ENCODE peak calls at places on chromosomes 6 and 20, in eight cellular contexts. R is OCI-LY7, P is heart left ventricle, U is testis, A is endodermal cell, Z is right lobe of liver, C is psoas muscle, G is HCT116. F is an unnamed sample.

GRCh38 chr6:137277971-137278602 is 58.9 kb upstream of the IFNGR1 start:
- DNase-seq in C (no peak), R (no peak), Z (no peak), U (no peak), A (peak; percentile 88), P (no peak), G (peak; percentile 32), F (no peak)

GRCh38 chr20:2230671-2231488 is 64.9 kb upstream of the TGM3 start:
- DNase-seq in C (no peak), R (no peak), G (no peak), Z (no peak), U (no peak), A (no peak), P (no peak), F (no peak)

GRCh38 chr6:47714802-47715201 is 16.4 kb downstream of the ADGRF4 start:
- DNase-seq in G (no peak), U (no peak), P (no peak), R (no peak), A (no peak), Z (no peak), C (no peak), F (no peak)

GRCh38 chr6:8193541-8193940 is 91.2 kb upstream of the EEF1E1 start:
- DNase-seq in A (no peak), C (no peak), U (no peak), R (no peak), P (no peak), Z (no peak), G (no peak), F (no peak)

GRCh38 chr20:17619351-17620093 is 49.6 kb downstream of the DSTN start:
- DNase-seq in U (no peak), G (no peak), R (no peak), Z (peak; percentile 38), A (peak; percentile 41), P (peak; percentile 17), C (peak; percentile 47), F (no peak)

GRCh38 chr6:17525637-17526036 is 74.5 kb upstream of the FAM8A1 start:
- DNase-seq in G (no peak), P (no peak), A (peak; percentile 12), Z (no peak), R (no peak), C (no peak), U (no peak), F (no peak)

GRCh38 chr6:142333431-142333830 is 31.6 kb downstream of the ADGRG6 start:
- DNase-seq in U (no peak), C (no peak), Z (no peak), G (no peak), P (no peak), A (no peak), R (no peak), F (no peak)

GRCh38 chr6:170097505-170098427 is 193.1 kb downstream of the DLL1 start:
- DNase-seq in G (no peak), P (peak; percentile 12), A (peak; percentile 19), Z (peak; percentile 27), U (peak; percentile 6), R (no peak), C (peak; percentile 35), F (peak; percentile 59)

GRCh38 chr6:31763617-31763940 is 1.1 kb downstream of the SAPCD1 start:
- DNase-seq in U (no peak), A (peak; percentile 86), C (no peak), R (no peak), G (no peak), P (no peak), Z (no peak), F (no peak)

GRCh38 chr6:73800997-73801396 is 105.0 kb downstream of the CD109 start:
- DNase-seq in Z (no peak), A (no peak), R (no peak), P (no peak), G (no peak), U (peak; percentile 69), C (no peak), F (no peak)

GRCh38 chr6:41519305-41519747 is 26.9 kb upstream of the FOXP4 start:
- DNase-seq in C (no peak), P (no peak), R (no peak), A (no peak), G (no peak), Z (no peak), U (no peak), F (no peak)

GRCh38 chr6:99736302-99736701 is 129.7 kb downstream of the PRDM13 start:
- DNase-seq in C (no peak), R (peak; percentile 11), U (no peak), P (no peak), G (peak; percentile 10), Z (no peak), A (no peak), F (no peak)

GRCh38 chr6:53398541-53399344 is 50.0 kb upstream of the ELOVL5 start:
- DNase-seq in A (no peak), C (no peak), P (no peak), G (no peak), Z (no peak), R (no peak), U (no peak), F (no peak)

GRCh38 chr6:35448191-35448590 is 3.9 kb upstream of the FANCE start:
- DNase-seq in G (no peak), P (no peak), U (no peak), A (no peak), C (no peak), Z (no peak), R (no peak), F (no peak)

GRCh38 chr6:165308926-165309731 is at the start of gene C6orf118:
- DNase-seq in P (peak; percentile 63), Z (no peak), G (no peak), R (no peak), U (peak; percentile 69), A (peak; percentile 94), C (peak; percentile 58), F (peak; percentile 84)

GRCh38 chr20:9927224-9927623 is 88.3 kb upstream of the PAK5 start:
- DNase-seq in R (no peak), P (no peak), U (no peak), C (no peak), A (no peak), G (no peak), Z (no peak), F (no peak)

GRCh38 chr20:61926796-61927192 is 138.9 kb downstream of the TAF4 start:
- DNase-seq in G (no peak), Z (no peak), A (no peak), P (no peak), C (peak; percentile 7), U (no peak), R (no peak), F (peak; percentile 58)

GRCh38 chr6:72724545-72724944 is 102.7 kb downstream of the KCNQ5 start:
- DNase-seq in A (no peak), G (no peak), Z (no peak), U (no peak), R (peak; percentile 34), P (no peak), C (no peak), F (no peak)

GRCh38 chr6:17167327-17167979 is 65.6 kb downstream of the STMND1 start:
- DNase-seq in U (peak; percentile 48), A (peak; percentile 93), P (peak; percentile 54), C (peak; percentile 63), R (no peak), G (peak; percentile 84), Z (peak; percentile 53), F (no peak)

GRCh38 chr6:25006565-25007001 is 70.8 kb upstream of the RIPOR2 start:
- DNase-seq in R (peak; percentile 62), A (no peak), Z (peak; percentile 66), P (no peak), G (peak; percentile 7), U (no peak), C (peak; percentile 68), F (no peak)

GRCh38 chr6:146526192-146526591 is 17.4 kb upstream of the RAB32 start:
- DNase-seq in A (no peak), G (no peak), C (no peak), P (no peak), Z (no peak), R (no peak), U (no peak), F (no peak)
- TF ChIP-seq CTCF in A (peak; percentile 26), G (no peak), C (no peak), P (peak; percentile 38), Z (no peak), R (peak; percentile 19), U (no peak), F (peak; percentile 71)

GRCh38 chr6:117396228-117396627 is 29.5 kb downstream of the ROS1 start:
- DNase-seq in R (no peak), G (no peak), Z (no peak), U (no peak), A (no peak), P (no peak), C (no peak), F (no peak)

GRCh38 chr6:117399126-117399525 is 26.6 kb downstream of the ROS1 start:
- DNase-seq in U (no peak), R (no peak), G (no peak), A (no peak), C (no peak), Z (no peak), P (no peak), F (no peak)

GRCh38 chr6:117397536-117398227 is 28.1 kb downstream of the ROS1 start:
- DNase-seq in R (no peak), A (no peak), G (no peak), P (no peak), U (no peak), C (no peak), Z (no peak), F (no peak)

GRCh38 chr6:117401799-117402198 is 23.9 kb downstream of the ROS1 start:
- DNase-seq in Z (no peak), P (no peak), G (no peak), C (no peak), U (no peak), A (no peak), R (no peak), F (no peak)

GRCh38 chr6:117399924-117400323 is 25.8 kb downstream of the ROS1 start:
- DNase-seq in Z (no peak), C (no peak), R (no peak), P (no peak), A (no peak), U (no peak), G (no peak), F (no peak)
- TF ChIP-seq CTCF in Z (peak; percentile 17), C (no peak), R (peak; percentile 25), P (no peak), A (peak; percentile 66), U (no peak), G (peak; percentile 38), F (peak; percentile 76)

DNA sequence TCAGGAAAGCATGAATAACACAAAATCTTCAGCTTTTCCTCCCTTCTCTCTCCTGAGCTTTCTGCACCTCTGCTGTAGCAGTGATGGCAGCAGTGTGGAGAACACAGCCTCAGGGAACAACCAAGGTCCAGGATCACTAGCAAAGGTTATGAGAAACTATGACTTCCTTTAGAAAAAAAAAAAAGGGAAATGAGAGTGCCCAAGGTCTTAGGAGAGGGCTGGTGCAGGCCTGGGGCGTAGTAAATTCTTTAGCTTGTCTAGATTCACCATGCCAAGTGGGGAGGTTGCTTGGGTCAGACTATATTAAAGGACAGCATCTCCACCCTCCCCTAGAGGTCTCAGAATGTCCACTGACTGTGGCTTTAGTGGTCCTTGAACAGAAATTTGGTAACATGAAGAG is 40.4 kb upstream of the POLR1H start:
- DNase-seq in G (no peak), Z (no peak), A (no peak), P (no peak), C (no peak), U (no peak), R (no peak), F (no peak)
- TF ChIP-seq CTCF in G (no peak), Z (no peak), A (no peak), P (no peak), C (no peak), U (no peak), R (no peak), F (no peak)

GRCh38 chr20:38941726-38942389 is 15.6 kb downstream of the FAM83D start:
- DNase-seq in G (no peak), C (no peak), U (no peak), P (no peak), A (peak; percentile 31), Z (no peak), R (no peak), F (no peak)
- TF ChIP-seq CTCF in G (peak; percentile 16), C (no peak), U (no peak), P (no peak), A (peak; percentile 48), Z (no peak), R (peak; percentile 26), F (no peak)